ENCODE peak calls at places on chromosomes 6 and 20, in seven cellular contexts. K, L, W, S, Y, A and X are unnamed samples.

GRCh38 chr20:59518881-59519706 is 85.2 kb upstream of the PHACTR3 start:
- DNase-seq in K (peak; percentile 38), L (peak; percentile 37), W (peak; percentile 52), S (peak; percentile 58), Y (no peak), A (peak; percentile 82), X (peak; percentile 49)

GRCh38 chr6:147166360-147166944 is 37.8 kb upstream of the STXBP5 start:
- DNase-seq in K (no peak), L (no peak), W (peak; percentile 23), S (no peak), Y (no peak), A (no peak), X (no peak)

GRCh38 chr6:70538364-70538763 is 28.4 kb upstream of the SDHAF4 start:
- DNase-seq in K (no peak), L (no peak), W (no peak), S (no peak), Y (no peak), A (no peak), X (no peak)

GRCh38 chr6:126821706-126822105 is 296.8 kb upstream of the RSPO3 start:
- DNase-seq in K (no peak), L (no peak), W (no peak), S (no peak), Y (no peak), A (no peak), X (no peak)

GRCh38 chr6:124795879-124796838 is 166.1 kb upstream of the RNF217 start:
- DNase-seq in K (no peak), L (no peak), W (peak; percentile 34), S (peak; percentile 43), Y (no peak), A (peak; percentile 42), X (no peak)

GRCh38 chr6:21665436-21666199 is 72.1 kb downstream of the SOX4 start:
- DNase-seq in K (no peak), L (no peak), W (no peak), S (no peak), Y (no peak), A (peak; percentile 88), X (no peak)

GRCh38 chr20:4261333-4262284 is 246.3 kb upstream of the RNF24 start:
- DNase-seq in K (no peak), L (no peak), W (no peak), S (no peak), Y (no peak), A (no peak), X (no peak)

GRCh38 chr6:90008908-90009501 is 114.7 kb downstream of the GJA10 start:
- DNase-seq in K (no peak), L (no peak), W (peak; percentile 48), S (no peak), Y (no peak), A (no peak), X (no peak)

GRCh38 chr20:6940052-6940451 is 172.6 kb downstream of the BMP2 start:
- DNase-seq in K (peak; percentile 23), L (no peak), W (no peak), S (peak; percentile 5), Y (no peak), A (peak; percentile 64), X (no peak)

GRCh38 chr6:28401172-28401571 is 1.6 kb upstream of the ZSCAN12 start:
- DNase-seq in K (no peak), L (no peak), W (no peak), S (no peak), Y (no peak), A (no peak), X (no peak)

GRCh38 chr6:26607434-26608230 is 10.9 kb downstream of the ABT1 start:
- DNase-seq in K (peak; percentile 52), L (peak; percentile 80), W (peak; percentile 67), S (peak; percentile 80), Y (no peak), A (peak; percentile 54), X (peak; percentile 71)

GRCh38 chr20:45358282-45359068 is 4.5 kb upstream of the SYS1 start:
- DNase-seq in K (peak; percentile 42), L (no peak), W (peak; percentile 82), S (no peak), Y (no peak), A (no peak), X (no peak)

GRCh38 chr6:3733321-3733925 is 18.1 kb downstream of the PXDC1 start:
- DNase-seq in K (no peak), L (no peak), W (no peak), S (no peak), Y (no peak), A (no peak), X (no peak)

GRCh38 chr20:63522981-63523611 is 2.5 kb downstream of the PPDPF start:
- DNase-seq in K (no peak), L (peak; percentile 19), W (no peak), S (no peak), Y (no peak), A (no peak), X (no peak)

GRCh38 chr6:3962897-3963296 is 113.7 kb downstream of the FAM50B start:
- DNase-seq in K (no peak), L (no peak), W (no peak), S (no peak), Y (no peak), A (no peak), X (no peak)

GRCh38 chr20:13274311-13274965 is 53.4 kb downstream of the ISM1 start:
- DNase-seq in K (no peak), L (no peak), W (no peak), S (no peak), Y (no peak), A (peak; percentile 85), X (no peak)

GRCh38 chr20:20022498-20022897 is 5.3 kb downstream of the NAA20 start:
- DNase-seq in K (no peak), L (no peak), W (no peak), S (no peak), Y (no peak), A (no peak), X (no peak)

GRCh38 chr6:1608976-1609661 is 596 bp upstream of the FOXC1 start:
- DNase-seq in K (no peak), L (no peak), W (no peak), S (no peak), Y (no peak), A (no peak), X (no peak)